ENCODE peak calls at places on chromosome 4, in six cellular contexts. O, N, U, J, G and P are unnamed samples.
A peak's percentile ranks its signal among the peaks of the same experiment; 100 is the strongest.

GRCh38 chr4:67393699-67394281 is 151.5 kb downstream of the CENPC start:
- DNase-seq in O (no peak), N (no peak), U (peak; percentile 56), J (peak; percentile 29), G (no peak), P (no peak)

GRCh38 chr4:165828928-165829327 is 44.1 kb upstream of the TLL1 start:
- DNase-seq in O (no peak), N (no peak), U (no peak), J (no peak), G (no peak), P (no peak)

GRCh38 chr4:38189445-38189844 is 229.2 kb downstream of the PTTG2 start:
- DNase-seq in O (no peak), N (no peak), U (peak; percentile 98), J (peak; percentile 91), G (no peak), P (no peak)

GRCh38 chr4:37424753-37425152 is 180.2 kb downstream of the NWD2 start:
- DNase-seq in O (no peak), N (no peak), U (no peak), J (no peak), G (no peak), P (no peak)

GRCh38 chr4:7037425-7037824 is 5.7 kb upstream of the TADA2B start:
- DNase-seq in O (no peak), N (no peak), U (no peak), J (no peak), G (no peak), P (no peak)

GRCh38 chr4:77761595-77761994 is 57.6 kb downstream of the CNOT6L start:
- DNase-seq in O (no peak), N (no peak), U (no peak), J (no peak), G (no peak), P (no peak)

GRCh38 chr4:139740531-139741041 is 75.0 kb downstream of the MGST2 start:
- DNase-seq in O (peak; percentile 62), N (no peak), U (peak; percentile 95), J (peak; percentile 90), G (peak; percentile 82), P (peak; percentile 87)

GRCh38 chr4:125179727-125180126 is 135.0 kb upstream of the FAT4 start:
- DNase-seq in O (no peak), N (no peak), U (no peak), J (no peak), G (no peak), P (no peak)

GRCh38 chr4:71411976-71412375 is 73.2 kb downstream of the SLC4A4 start:
- DNase-seq in O (no peak), N (no peak), U (no peak), J (no peak), G (no peak), P (no peak)

GRCh38 chr4:56648245-56649151 is 32.6 kb downstream of the HOPX start:
- DNase-seq in O (no peak), N (no peak), U (peak; percentile 51), J (no peak), G (no peak), P (no peak)

GRCh38 chr4:149370002-149370401 is 445.6 kb downstream of the IQCM start:
- DNase-seq in O (no peak), N (no peak), U (no peak), J (no peak), G (no peak), P (no peak)

GRCh38 chr4:123564758-123565346 is 168.3 kb downstream of the SPRY1 start:
- DNase-seq in O (peak; percentile 33), N (no peak), U (peak; percentile 72), J (peak; percentile 63), G (peak; percentile 60), P (no peak)

GRCh38 chr4:10816571-10816970 is 132.0 kb upstream of the CLNK start:
- DNase-seq in O (no peak), N (no peak), U (no peak), J (no peak), G (no peak), P (no peak)

GRCh38 chr4:122687450-122688121 is 44.9 kb upstream of the BBS12 start:
- DNase-seq in O (no peak), N (no peak), U (no peak), J (no peak), G (no peak), P (no peak)

GRCh38 chr4:159142254-159142653 is 39.4 kb downstream of the RAPGEF2 start:
- DNase-seq in O (no peak), N (no peak), U (peak; percentile 74), J (peak; percentile 37), G (no peak), P (no peak)

GRCh38 chr4:138609943-138610350 is 367.8 kb upstream of the SLC7A11 start:
- DNase-seq in O (no peak), N (no peak), U (peak; percentile 69), J (peak; percentile 84), G (no peak), P (no peak)

DNA sequence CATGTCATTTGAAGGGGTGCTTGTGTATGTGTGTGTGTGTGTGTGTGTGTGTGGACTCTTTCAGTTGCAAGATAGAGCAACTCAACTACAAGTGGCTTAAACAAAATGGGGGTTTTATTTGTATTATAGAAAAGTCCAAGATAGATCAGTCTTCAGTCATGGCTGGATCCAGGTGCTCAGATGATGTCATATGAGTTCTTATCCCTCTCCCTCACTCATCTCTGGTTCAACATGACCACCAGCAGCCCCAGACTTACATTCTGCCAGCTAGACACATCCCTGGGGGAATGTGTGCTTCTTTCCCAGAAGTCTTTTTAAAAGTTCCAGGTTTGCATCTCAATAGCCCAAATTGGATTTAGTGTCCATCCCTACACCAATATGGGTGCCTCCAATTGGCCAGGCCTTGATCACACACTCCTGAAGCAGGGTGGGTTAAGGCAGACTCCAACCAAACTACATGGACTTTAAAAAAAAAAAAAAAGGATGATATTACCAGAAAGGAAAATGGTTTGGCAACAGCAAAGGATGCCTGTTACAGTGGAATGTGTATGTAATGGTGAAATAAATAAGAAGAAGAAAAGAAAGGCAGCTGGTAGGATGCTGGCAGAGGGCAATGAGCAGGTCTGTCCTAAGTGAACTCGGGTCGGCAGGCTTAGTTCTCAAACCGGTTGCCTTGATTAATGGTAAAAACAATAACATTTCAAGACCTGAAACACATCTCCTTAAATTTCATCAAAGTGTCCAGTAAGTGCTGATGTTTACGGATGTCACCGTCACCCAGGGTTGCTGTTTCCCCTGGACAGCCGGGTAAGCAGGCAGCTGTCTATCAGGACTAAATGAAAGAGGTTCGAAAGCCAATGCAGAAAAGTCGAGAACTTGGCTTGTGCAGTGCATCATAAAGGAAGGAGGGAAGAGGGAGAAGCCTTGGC is 107.7 kb downstream of the SMIM20 start:
- DNase-seq in O (no peak), N (no peak), U (peak; percentile 47), J (no peak), G (no peak), P (no peak)
- H3K4me3 ChIP-seq in O (no peak overlapping the region), N (no peak overlapping the region), U (peak overlapping the region; percentile 12), J (no peak overlapping the region), G (no peak overlapping the region), P (no peak overlapping the region)

GRCh38 chr4:22573198-22573597 is 57.3 kb upstream of the ADGRA3 start:
- DNase-seq in O (no peak), N (no peak), U (peak; percentile 11), J (no peak), G (peak; percentile 37), P (no peak)

GRCh38 chr4:22574424-22574823 is 58.6 kb upstream of the ADGRA3 start:
- DNase-seq in O (no peak), N (no peak), U (no peak), J (no peak), G (no peak), P (no peak)

GRCh38 chr4:22574880-22575279 is 59.0 kb upstream of the ADGRA3 start:
- DNase-seq in O (no peak), N (no peak), U (no peak), J (no peak), G (no peak), P (no peak)
- H3K4me3 ChIP-seq in O (no peak overlapping the region), N (no peak overlapping the region), U (no peak overlapping the region), J (no peak overlapping the region), G (no peak overlapping the region), P (no peak overlapping the region)

DNA sequence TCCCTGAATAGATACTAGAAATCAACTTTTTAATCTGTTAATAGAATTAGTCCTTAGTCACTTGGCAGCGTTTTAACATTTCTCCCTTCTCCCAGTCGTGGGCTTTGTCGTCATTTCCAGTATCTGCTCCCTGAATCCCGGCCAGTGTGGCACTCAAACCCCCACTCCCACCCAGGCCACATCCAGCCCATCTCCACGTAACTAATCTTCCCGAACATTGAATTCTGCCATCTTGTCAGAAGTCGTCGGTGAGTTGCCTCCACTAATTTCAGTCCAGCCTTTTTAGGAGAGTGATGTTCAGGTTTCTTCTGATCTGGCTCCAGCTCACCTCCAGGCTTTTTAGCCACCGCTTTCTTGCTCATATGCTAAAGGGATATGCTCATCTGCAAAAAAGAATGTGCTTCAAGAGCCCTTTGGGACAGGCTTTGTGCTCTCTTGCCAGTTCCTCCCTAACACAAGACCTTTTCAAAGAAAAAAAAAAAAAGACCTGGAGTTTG is 1.3 kb downstream of the TMEM165 start:
- DNase-seq in O (no peak), N (no peak), U (peak; percentile 47), J (no peak), G (no peak), P (peak; percentile 79)
- H3K4me3 ChIP-seq in O (peak overlapping the region; percentile 87), N (peak overlapping the region; percentile 97), U (peak overlapping the region; percentile 77), J (peak overlapping the region; percentile 85), G (peak overlapping the region; percentile 100), P (peak overlapping the region; percentile 93)

GRCh38 chr4:189202869-189203271 is 737.8 kb upstream of the FRG1 start:
- DNase-seq in O (no peak), N (no peak), U (peak; percentile 63), J (peak; percentile 73), G (no peak), P (no peak)

GRCh38 chr4:189204616-189205015 is 736.1 kb upstream of the FRG1 start:
- DNase-seq in O (no peak), N (no peak), U (no peak), J (peak; percentile 2), G (no peak), P (no peak)

GRCh38 chr4:189198624-189199023 is 742.0 kb upstream of the FRG1 start:
- DNase-seq in O (no peak), N (no peak), U (no peak), J (no peak), G (no peak), P (no peak)

GRCh38 chr4:189200346-189200745 is 740.3 kb upstream of the FRG1 start:
- DNase-seq in O (no peak), N (no peak), U (no peak), J (no peak), G (no peak), P (no peak)

GRCh38 chr4:189202182-189202868 is 738.3 kb upstream of the FRG1 start:
- DNase-seq in O (peak; percentile 18), N (peak; percentile 83), U (peak; percentile 84), J (peak; percentile 71), G (peak; percentile 72), P (no peak)
- H3K4me3 ChIP-seq in O (no peak overlapping the region), N (peak overlapping the region; percentile 14), U (peak overlapping the region; percentile 34), J (peak overlapping the region; percentile 40), G (no peak overlapping the region), P (peak overlapping the region; percentile 48)